ENCODE peak calls at places on chromosomes 1 and 21, in four cellular contexts. A, L, Z and X are unnamed samples.

GRCh38 chr1:236084386-236084730 is 19.5 kb upstream of the NID1 start:
- DNase-seq in Z (no peak), A (no peak), L (no peak), X (no peak)

GRCh38 chr1:236095705-236096500 is 31.0 kb upstream of the NID1 start:
- DNase-seq in A (no peak), Z (no peak), L (no peak), X (no peak)

GRCh38 chr1:62687903-62688686 is at the start of gene DOCK7:
- DNase-seq in L (peak; percentile 85), A (peak; percentile 89), Z (peak; percentile 74), X (peak; percentile 85)

GRCh38 chr1:59768752-59769411 is 45.9 kb upstream of the HOOK1 start:
- DNase-seq in A (no peak), Z (no peak), L (no peak), X (no peak)

GRCh38 chr1:171138973-171139372 is 46.1 kb upstream of the FMO2 start:
- DNase-seq in A (no peak), L (no peak), Z (no peak), X (no peak)

GRCh38 chr1:3698660-3699408 is 46.5 kb downstream of the TP73 start:
- DNase-seq in A (no peak), L (no peak), Z (no peak), X (no peak)

GRCh38 chr1:184974086-184974836 is at the start of gene NIBAN1:
- DNase-seq in Z (peak; percentile 55), L (peak; percentile 76), A (peak; percentile 83), X (peak; percentile 87)

GRCh38 chr1:144101397-144102050 is 129.7 kb upstream of the FAM72C start:
- DNase-seq in L (peak; percentile 11), A (peak; percentile 77), Z (peak; percentile 40), X (peak; percentile 66)

GRCh38 chr1:182430263-182431068 is 19.5 kb upstream of the RGSL1 start:
- DNase-seq in A (no peak), Z (peak; percentile 2), L (no peak), X (no peak)

GRCh38 chr1:47894718-47895393 is 102.3 kb downstream of the TRABD2B start:
- DNase-seq in A (no peak), L (peak; percentile 49), Z (peak; percentile 96), X (no peak)

GRCh38 chr21:16176570-16176969 is 446.8 kb downstream of the USP25 start:
- DNase-seq in Z (no peak), L (no peak), A (no peak), X (no peak)

GRCh38 chr1:202861420-202862121 is 27.4 kb downstream of the RABIF start:
- DNase-seq in L (peak; percentile 94), Z (peak; percentile 97), A (peak; percentile 95), X (peak; percentile 95)

GRCh38 chr1:62912028-62912638 is 128.2 kb downstream of the ATG4C start:
- DNase-seq in A (no peak), L (no peak), Z (peak; percentile 57), X (no peak)

GRCh38 chr1:80457409-80457808 is 1343.3 kb upstream of the ADGRL2 start:
- DNase-seq in L (no peak), A (no peak), Z (no peak), X (no peak)

GRCh38 chr1:119784127-119784781 is 15.5 kb upstream of the HMGCS2 start:
- DNase-seq in A (peak; percentile 67), Z (peak; percentile 12), L (peak; percentile 74), X (peak; percentile 85)

GRCh38 chr21:26833460-26833939 is 11.7 kb downstream of the ADAMTS1 start:
- DNase-seq in Z (no peak), A (no peak), L (no peak), X (no peak)

GRCh38 chr1:94383966-94384408 is 34.2 kb upstream of the ABCD3 start:
- DNase-seq in A (no peak), L (peak; percentile 30), Z (peak; percentile 73), X (no peak)

GRCh38 chr1:99544328-99544727 is 101.6 kb upstream of the PALMD start:
- DNase-seq in A (no peak), L (no peak), Z (peak; percentile 72), X (no peak)

GRCh38 chr1:227330709-227331108 is 12.4 kb upstream of the CDC42BPA start:
- DNase-seq in A (no peak), Z (no peak), L (no peak), X (no peak)

GRCh38 chr1:210330279-210330866 is 1.7 kb downstream of the HHAT start:
- DNase-seq in L (no peak), Z (no peak), A (no peak), X (no peak)
- H3K27me3 ChIP-seq in L (no peaks in the 10 kb centered on the region), Z (no peaks in the 10 kb centered on the region), A (no peaks in the 10 kb centered on the region), X (no peaks in the 10 kb centered on the region)

GRCh38 chr1:204729516-204729915 is 44.0 kb upstream of the LRRN2 start:
- DNase-seq in L (no peak), A (no peak), Z (no peak), X (no peak)

GRCh38 chr1:204731509-204731908 is 46.0 kb upstream of the LRRN2 start:
- DNase-seq in A (no peak), Z (no peak), L (no peak), X (no peak)

GRCh38 chr1:204731997-204732396 is 46.5 kb upstream of the LRRN2 start:
- DNase-seq in A (no peak), Z (no peak), L (no peak), X (no peak)

GRCh38 chr1:204733289-204733688 is 47.8 kb upstream of the LRRN2 start:
- DNase-seq in A (no peak), L (no peak), Z (no peak), X (no peak)

GRCh38 chr1:204730826-204731459 is 45.4 kb upstream of the LRRN2 start:
- DNase-seq in L (no peak), Z (peak; percentile 63), A (no peak), X (no peak)
- H3K27me3 ChIP-seq in L (peaks cover 7% of the 10 kb centered on the region), Z (peaks cover 5% of the 10 kb centered on the region), A (peaks cover 7% of the 10 kb centered on the region), X (peaks cover 6% of the 10 kb centered on the region)

GRCh38 chr1:11387829-11388228 is 91.1 kb upstream of the DISP3 start:
- DNase-seq in L (no peak), A (no peak), Z (no peak), X (no peak)
- H3K27me3 ChIP-seq in L (peaks cover 34% of the 10 kb centered on the region), A (no peaks in the 10 kb centered on the region), Z (peaks cover 26% of the 10 kb centered on the region), X (peaks cover 23% of the 10 kb centered on the region)

DNA sequence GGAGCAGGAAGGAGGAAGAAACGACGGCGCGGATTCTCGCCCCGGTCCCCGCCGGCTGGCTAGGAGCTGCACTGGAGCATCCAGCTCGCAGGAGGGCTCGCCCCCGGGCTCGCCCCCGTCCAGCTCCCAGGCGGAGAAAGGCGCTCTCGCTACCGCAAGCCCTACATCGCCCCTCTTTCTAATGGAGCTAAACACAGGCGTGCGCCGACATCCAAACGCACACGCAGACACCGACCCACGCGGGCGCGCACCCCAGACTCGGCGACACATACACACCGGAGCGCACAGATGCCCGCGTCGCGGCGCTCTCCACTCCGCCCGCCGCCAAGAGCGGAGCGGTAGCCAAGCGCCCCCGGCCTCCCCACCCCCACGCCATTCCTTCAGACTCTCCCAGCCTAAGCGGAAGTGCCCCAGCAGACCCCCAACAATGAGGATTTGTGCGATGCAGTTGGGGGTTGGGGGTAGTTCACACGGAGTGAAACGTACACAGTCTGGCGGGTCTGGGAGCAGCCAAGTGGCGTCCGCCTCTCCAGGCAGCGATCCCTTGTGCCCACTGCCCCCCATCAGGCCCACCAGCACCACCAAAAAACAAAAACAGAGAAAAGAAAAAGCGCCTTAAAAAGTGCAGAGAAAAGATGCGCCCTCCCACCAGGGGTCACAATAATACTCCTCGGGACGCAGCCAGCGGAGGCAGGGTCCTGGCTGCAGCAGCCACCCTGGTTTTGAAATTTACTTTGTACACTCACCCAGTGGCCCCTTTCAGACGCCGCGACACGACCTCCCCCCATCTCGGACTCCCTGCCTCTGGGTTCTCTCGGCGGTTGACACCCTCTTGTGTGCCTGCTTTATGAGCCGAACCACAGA is 1.4 kb downstream of the DAB1 start:
- DNase-seq in L (no peak), Z (no peak), A (no peak), X (no peak)
- H3K27me3 ChIP-seq in L (peaks cover 84% of the 10 kb centered on the region), Z (peaks cover 59% of the 10 kb centered on the region), A (peaks cover 8% of the 10 kb centered on the region), X (peaks cover 75% of the 10 kb centered on the region)

DNA sequence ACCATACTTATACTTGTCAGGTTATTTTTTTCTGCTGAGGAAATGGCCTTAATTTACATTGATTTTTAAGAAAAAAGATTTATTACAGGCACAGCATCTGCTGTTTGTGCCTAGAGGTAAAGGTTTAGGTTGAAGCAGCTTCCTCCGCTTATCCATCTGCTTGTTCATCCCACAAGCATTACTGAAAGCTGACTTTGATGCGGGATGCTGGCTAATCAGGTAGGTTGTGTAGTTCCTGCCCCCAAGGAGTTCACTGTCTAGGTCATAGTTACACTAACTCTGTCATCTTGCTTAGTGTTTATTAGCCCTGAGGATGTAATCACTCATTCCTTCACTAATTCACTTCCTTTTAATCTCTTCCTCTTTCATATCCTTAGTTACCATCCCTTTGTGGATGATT is 377.7 kb upstream of the KAZN start:
- DNase-seq in A (no peak), L (no peak), Z (no peak), X (no peak)
- H3K27me3 ChIP-seq in A (no peaks in the 10 kb centered on the region), L (no peaks in the 10 kb centered on the region), Z (no peaks in the 10 kb centered on the region), X (no peaks in the 10 kb centered on the region)